ENCODE peak calls at places on chromosomes 6 and 20, in four cellular contexts. Z is iris pigment epithelial cell; L is stimulated activated CD4-positive, alpha-beta T cell treated with anti-CD3 and anti-CD28 coated beads, Interleukin-4, amount 100 ng/mL, for 24 hours; X is DMS153. R is an unnamed sample.

GRCh38 chr6:105981002-105981887 is 104.9 kb upstream of the PRDM1 start:
- DNase-seq in L (peak), X (no peak), Z (no peak), R (peak)

GRCh38 chr6:15299430-15300131 is 53.7 kb downstream of the JARID2 start:
- DNase-seq in Z (peak), L (no peak), X (no peak), R (no peak)

GRCh38 chr20:37379967-37380828 is 34.3 kb downstream of the SRC start:
- DNase-seq in Z (peak), L (no peak), X (peak), R (peak)

GRCh38 chr20:4476903-4477302 is 244.8 kb upstream of the PRND start:
- DNase-seq in X (no peak), Z (no peak), L (no peak), R (no peak)

GRCh38 chr6:90068835-90069478 is 174.7 kb downstream of the GJA10 start:
- DNase-seq in X (no peak), L (no peak), Z (peak), R (no peak)

GRCh38 chr20:50149481-50150254 is 3.9 kb downstream of the PEDS1 start:
- DNase-seq in Z (no peak), X (no peak), L (no peak), R (no peak)

GRCh38 chr6:56804996-56805395 is 149.9 kb upstream of the BEND6 start:
- DNase-seq in X (no peak), L (no peak), Z (peak), R (no peak)

GRCh38 chr20:46215913-46216707 is 92.2 kb downstream of the CDH22 start:
- DNase-seq in X (no peak), Z (peak), L (no peak), R (no peak)

GRCh38 chr6:1372690-1373089 is 16.7 kb upstream of the FOXF2 start:
- DNase-seq in L (no peak), X (no peak), Z (no peak), R (no peak)

GRCh38 chr20:4147319-4147718 is 132.0 kb upstream of the RNF24 start:
- DNase-seq in L (no peak), X (no peak), Z (no peak), R (no peak)

GRCh38 chr6:11538049-11538798 is 675 bp downstream of the TMEM170B start:
- DNase-seq in L (peak), X (no peak), Z (peak), R (peak)

GRCh38 chr6:160137130-160137988 is 15.7 kb downstream of the SLC22A1 start:
- DNase-seq in L (no peak), X (no peak), Z (no peak), R (no peak)

GRCh38 chr6:79710127-79710526 is 79.0 kb downstream of the SH3BGRL2 start:
- DNase-seq in Z (no peak), X (no peak), L (no peak), R (no peak)

GRCh38 chr6:5728726-5729434 is 277.8 kb downstream of the NRN1 start:
- DNase-seq in X (peak), L (no peak), Z (peak), R (no peak)

GRCh38 chr6:135411339-135411738 is 86.2 kb downstream of the AHI1 start:
- DNase-seq in X (no peak), Z (no peak), L (no peak), R (no peak)

GRCh38 chr6:110710115-110710514 is 105.2 kb downstream of the CDK19 start:
- DNase-seq in L (no peak), Z (no peak), X (no peak), R (no peak)

GRCh38 chr6:10307028-10307427 is 107.8 kb downstream of the TFAP2A start:
- DNase-seq in Z (no peak), L (no peak), X (no peak), R (no peak)

GRCh38 chr6:91653324-91653723 is 1066.5 kb upstream of the MAP3K7 start:
- DNase-seq in Z (no peak), L (no peak), X (no peak), R (no peak)

GRCh38 chr6:44504321-44504761 is 116.8 kb downstream of the CDC5L start:
- DNase-seq in X (no peak), L (no peak), Z (peak), R (no peak)

GRCh38 chr20:56630086-56630493 is 984 bp downstream of the TFAP2C start:
- DNase-seq in X (peak), L (no peak), Z (peak), R (peak)

GRCh38 chr6:121670511-121670910 is 235.1 kb downstream of the GJA1 start:
- DNase-seq in Z (peak), X (no peak), L (no peak), R (no peak)

GRCh38 chr6:142155895-142156757 is 9.1 kb downstream of the VTA1 start:
- DNase-seq in X (no peak), Z (peak), L (no peak), R (no peak)

R was measured in colonic mucosa.